ENCODE peak calls at places on chromosome 19, in six cellular contexts. M is endothelial cell; U is GM23338; S is stimulated activated CD4-positive, alpha-beta T cell treated with anti-CD3 and anti-CD28 coated beads, Interleukin-12 subunit alpha, Interleukin-12 subunit beta, amount 100 ng/mL, for 24 hours; G is stimulated activated CD8-positive, alpha-beta memory T cell treated with anti-CD3 and anti-CD28 coated beads, Interleukin-2, amount 100 ng/mL, for 1 hour; T is aorta. Q is an unnamed sample.

GRCh38 chr19:38469151-38469550 is 35.7 kb downstream of the RYR1 start:
- DNase-seq in M (no peak), U (no peak), S (no peak), G (no peak), T (no peak), Q (no peak)

GRCh38 chr19:43524922-43525835 is 1.8 kb downstream of the ETHE1 start:
- DNase-seq in M (peak; percentile 62), U (peak; percentile 74), S (no peak), G (no peak), T (peak; percentile 77), Q (peak; percentile 29)

GRCh38 chr19:27962260-27962659 is 1250.7 kb downstream of the UQCRFS1 start:
- DNase-seq in M (no peak), U (peak; percentile 10), S (no peak), G (no peak), T (no peak), Q (no peak)

GRCh38 chr19:31054430-31054829 is 294.8 kb downstream of the TSHZ3 start:
- DNase-seq in M (peak; percentile 52), U (peak; percentile 86), S (peak; percentile 2), G (no peak), T (no peak), Q (no peak)

GRCh38 chr19:31105761-31106160 is 243.5 kb downstream of the TSHZ3 start:
- DNase-seq in M (no peak), U (peak; percentile 62), S (no peak), G (no peak), T (no peak), Q (no peak)

GRCh38 chr19:38676023-38676877 is 28.8 kb downstream of the ACTN4 start:
- DNase-seq in M (no peak), U (no peak), S (no peak), G (no peak), T (no peak), Q (no peak)

GRCh38 chr19:32223595-32224370 is 121.6 kb upstream of the ZNF507 start:
- DNase-seq in M (no peak), U (peak; percentile 49), S (no peak), G (no peak), T (no peak), Q (no peak)

GRCh38 chr19:879711-880438 is 13.1 kb downstream of the MED16 start:
- DNase-seq in M (no peak), U (no peak), S (no peak), G (no peak), T (no peak), Q (no peak)

GRCh38 chr19:42965204-42965603 is 28.2 kb upstream of the PSG7 start:
- DNase-seq in M (no peak), U (no peak), S (no peak), G (no peak), T (no peak), Q (no peak)

GRCh38 chr19:29539131-29539530 is 13.3 kb downstream of the VSTM2B start:
- DNase-seq in M (no peak), U (no peak), S (no peak), G (no peak), T (no peak), Q (no peak)